ENCODE peak calls at places on chromosomes 16 and 17, in ten cellular contexts. E is DND-41; Q is tibial nerve; A is MM.1S; V is substantia nigra; K is CD8-positive, alpha-beta T cell; Y is A549; O is OCI-LY7; D is mesendoderm; X is AG04450. C is an unnamed sample.
A peak's percentile ranks its signal among the peaks of the same experiment; 100 is the strongest.

GRCh38 chr17:29148257-29148789 is 31.9 kb downstream of the MYO18A start:
- DNase-seq in E (no peak), Q (no peak), A (peak; percentile 24), V (no peak), K (no peak), Y (peak; percentile 26), O (peak; percentile 14), D (no peak), X (no peak), C (no peak)

GRCh38 chr17:3710951-3711383 is 12.7 kb upstream of the HASPIN start:
- DNase-seq in E (peak; percentile 81), Q (no peak), A (peak; percentile 96), V (no peak), K (peak; percentile 67), Y (no peak), O (peak; percentile 96), D (peak; percentile 58), X (no peak), C (peak; percentile 52)

GRCh38 chr17:43917348-43918025 is 10.2 kb upstream of the MPP2 start:
- DNase-seq in E (no peak), Q (no peak), A (peak; percentile 80), V (no peak), K (peak; percentile 50), Y (peak; percentile 43), O (no peak), D (peak; percentile 77), X (no peak), C (peak; percentile 37)

GRCh38 chr17:38587956-38588771 is 17.6 kb downstream of the SRCIN1 start:
- DNase-seq in E (no peak), Q (no peak), A (no peak), V (no peak), K (no peak), Y (no peak), O (peak; percentile 34), D (no peak), X (no peak), C (no peak)

GRCh38 chr16:23712976-23713375 is at the start of gene ERN2:
- DNase-seq in E (no peak), Q (no peak), A (no peak), V (no peak), K (no peak), Y (no peak), O (no peak), D (no peak), X (no peak), C (no peak)

GRCh38 chr16:35200662-35201061 is 1741.2 kb downstream of the TP53TG3F start:
- DNase-seq in E (no peak), Q (no peak), A (no peak), V (no peak), K (no peak), Y (no peak), O (no peak), D (no peak), X (no peak), C (no peak)

GRCh38 chr17:31008374-31009035 is 37.7 kb downstream of the RNF135 start:
- DNase-seq in E (no peak), Q (no peak), A (peak; percentile 57), V (no peak), K (peak; percentile 53), Y (no peak), O (peak; percentile 6), D (peak; percentile 84), X (no peak), C (peak; percentile 69)

GRCh38 chr16:85380905-85381737 is 232.0 kb upstream of the GSE1 start:
- DNase-seq in E (no peak), Q (no peak), A (no peak), V (no peak), K (no peak), Y (no peak), O (no peak), D (no peak), X (no peak), C (no peak)

GRCh38 chr17:82267575-82268379 is 5.7 kb downstream of the CSNK1D start:
- DNase-seq in E (no peak), Q (peak; percentile 88), A (no peak), V (peak; percentile 75), K (peak; percentile 62), Y (peak; percentile 97), O (no peak), D (no peak), X (peak; percentile 81), C (peak; percentile 96)

GRCh38 chr17:7014995-7015586 is 2.7 kb downstream of the RNASEK start:
- DNase-seq in E (peak; percentile 86), Q (no peak), A (peak; percentile 88), V (no peak), K (peak; percentile 78), Y (no peak), O (peak; percentile 33), D (peak; percentile 42), X (no peak), C (peak; percentile 69)

GRCh38 chr17:17056167-17056562 is 13.9 kb downstream of the MPRIP start:
- DNase-seq in E (no peak), Q (no peak), A (no peak), V (no peak), K (no peak), Y (no peak), O (no peak), D (no peak), X (no peak), C (peak; percentile 36)

GRCh38 chr16:77213542-77214108 is 14.4 kb downstream of the SYCE1L start:
- DNase-seq in E (no peak), Q (no peak), A (no peak), V (no peak), K (no peak), Y (peak; percentile 93), O (no peak), D (no peak), X (peak; percentile 37), C (peak; percentile 97)

GRCh38 chr17:47687748-47688147 is 6.2 kb upstream of the TBKBP1 start:
- DNase-seq in E (no peak), Q (no peak), A (peak; percentile 29), V (no peak), K (no peak), Y (no peak), O (no peak), D (peak; percentile 83), X (no peak), C (peak; percentile 55)

GRCh38 chr16:70725912-70726828 is 40.3 kb upstream of the MTSS2 start:
- DNase-seq in E (no peak), Q (no peak), A (no peak), V (peak; percentile 53), K (no peak), Y (no peak), O (no peak), D (no peak), X (no peak), C (peak; percentile 79)

GRCh38 chr16:70723740-70724145 is 37.9 kb upstream of the MTSS2 start:
- DNase-seq in E (no peak), Q (no peak), A (no peak), V (no peak), K (no peak), Y (no peak), O (no peak), D (no peak), X (no peak), C (no peak)

GRCh38 chr16:70724146-70725023 is 38.5 kb upstream of the MTSS2 start:
- DNase-seq in E (no peak), Q (no peak), A (no peak), V (no peak), K (no peak), Y (no peak), O (no peak), D (no peak), X (no peak), C (no peak)

GRCh38 chr16:70726869-70727494 is 41.1 kb upstream of the MTSS2 start:
- DNase-seq in E (no peak), Q (no peak), A (no peak), V (no peak), K (no peak), Y (no peak), O (no peak), D (no peak), X (no peak), C (peak; percentile 72)

DNA sequence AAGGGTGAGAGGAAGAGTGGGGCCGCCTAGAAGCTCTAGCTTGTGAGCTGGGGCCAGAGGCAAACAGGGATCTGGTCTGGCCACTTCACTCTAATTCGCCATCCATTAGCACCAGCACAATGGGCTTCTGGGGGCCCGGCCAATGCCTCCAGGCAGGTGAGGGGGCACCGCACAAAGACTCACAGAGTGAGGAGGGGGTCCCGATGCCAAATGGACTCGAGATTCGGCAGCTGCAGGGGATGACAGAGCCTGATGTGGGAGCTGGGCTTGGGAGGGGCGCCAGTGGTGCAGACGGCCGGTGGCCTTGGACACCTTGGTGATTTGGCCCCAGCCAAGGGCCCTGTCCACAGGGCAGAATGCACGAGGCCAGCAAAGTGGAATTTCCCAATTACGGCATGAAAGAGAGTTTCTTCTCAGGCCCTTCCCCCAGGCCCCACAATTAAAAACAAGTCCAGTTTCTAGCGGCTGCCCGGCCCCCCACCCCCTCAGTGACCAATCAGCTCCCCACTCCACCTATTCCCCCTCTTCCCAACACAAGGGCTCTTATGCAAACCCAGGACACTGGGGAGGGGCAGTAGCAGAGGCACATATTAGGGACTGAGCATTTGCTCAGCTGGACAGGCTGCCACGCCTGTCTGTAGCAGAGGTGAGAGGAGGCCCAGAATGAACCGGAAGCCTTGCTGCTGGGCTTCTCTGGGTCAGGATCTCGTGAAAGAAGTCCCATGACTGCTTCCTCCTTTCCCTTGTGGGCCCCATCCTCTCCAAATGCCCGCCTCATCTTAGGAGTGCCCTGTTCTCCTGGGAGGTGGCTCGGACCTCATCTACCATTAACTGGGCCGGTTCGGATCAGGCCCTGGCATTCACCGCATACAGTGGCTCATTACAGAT is 39.4 kb upstream of the MTSS2 start:
- DNase-seq in E (no peak), Q (peak; percentile 50), A (no peak), V (peak; percentile 29), K (no peak), Y (no peak), O (no peak), D (no peak), X (no peak), C (no peak)
- H3K27ac ChIP-seq in E (no peak overlapping the region), Q (peak overlapping the region; percentile 92), A (no peak overlapping the region), V (peak overlapping the region; percentile 66), K (no peak overlapping the region), Y (peak overlapping the region; percentile 12), O (no peak overlapping the region), D (no peak overlapping the region), X (peak overlapping the region; percentile 75), C (peak overlapping the region; percentile 41)

GRCh38 chr16:56614549-56614991 is 6.2 kb downstream of the MT2A start:
- DNase-seq in E (no peak), Q (no peak), A (no peak), V (no peak), K (no peak), Y (peak; percentile 37), O (no peak), D (no peak), X (no peak), C (peak; percentile 96)
- H3K27ac ChIP-seq in E (no peak overlapping the region), Q (no peak overlapping the region), A (no peak overlapping the region), V (no peak overlapping the region), K (no peak overlapping the region), Y (peak overlapping the region; percentile 7), O (no peak overlapping the region), D (no peak overlapping the region), X (peak overlapping the region; percentile 41), C (peak overlapping the region; percentile 59)

GRCh38 chr16:12891836-12892235 is 9.6 kb upstream of the SHISA9 start:
- DNase-seq in E (no peak), Q (no peak), A (no peak), V (no peak), K (no peak), Y (no peak), O (no peak), D (no peak), X (no peak), C (no peak)
- H3K27ac ChIP-seq in E (no peak overlapping the region), Q (no peak overlapping the region), A (no peak overlapping the region), V (no peak overlapping the region), K (no peak overlapping the region), Y (no peak overlapping the region), O (no peak overlapping the region), D (no peak overlapping the region), X (no peak overlapping the region), C (no peak overlapping the region)

GRCh38 chr17:42361781-42362186 is 26.5 kb downstream of the STAT3 start:
- DNase-seq in E (no peak), Q (no peak), A (no peak), V (no peak), K (peak; percentile 47), Y (peak; percentile 39), O (no peak), D (peak; percentile 54), X (no peak), C (no peak)
- H3K27ac ChIP-seq in E (no peak overlapping the region), Q (peak overlapping the region; percentile 55), A (no peak overlapping the region), V (no peak overlapping the region), K (no peak overlapping the region), Y (peak overlapping the region; percentile 53), O (no peak overlapping the region), D (no peak overlapping the region), X (no peak overlapping the region), C (no peak overlapping the region)

C was measured in fibroblast of lung.